ENCODE peak calls at places on chromosomes 12 and 14, in seven cellular contexts. T, K, S, E, P, W and F are unnamed samples.

GRCh38 chr14:27427796-27428195 is 830.0 kb upstream of the NOVA1 start:
- DNase-seq in S (no peak), T (no peak), W (no peak), K (no peak), P (no peak), E (peak; percentile 43), F (no peak)

GRCh38 chr12:47504775-47505446 is 200.9 kb downstream of the RPAP3 start:
- DNase-seq in W (no peak), E (peak; percentile 51), S (no peak), K (no peak), P (peak; percentile 78), T (no peak), F (no peak)

GRCh38 chr12:65822732-65823480 is 1.4 kb upstream of the HMGA2 start:
- DNase-seq in P (peak; percentile 75), K (peak; percentile 69), S (no peak), T (peak; percentile 55), E (peak; percentile 81), W (no peak), F (no peak)

GRCh38 chr12:46915082-46915481 is 89.3 kb upstream of the SLC38A4 start:
- DNase-seq in S (no peak), W (peak; percentile 46), P (peak; percentile 93), E (peak; percentile 71), K (peak; percentile 28), T (no peak), F (no peak)

GRCh38 chr14:46259536-46259935 is 392.0 kb downstream of the RPL10L start:
- DNase-seq in E (no peak), T (no peak), K (no peak), P (no peak), S (no peak), W (no peak), F (no peak)

GRCh38 chr14:65318636-65319506 is 93.7 kb upstream of the FUT8 start:
- DNase-seq in E (no peak), T (no peak), P (no peak), W (no peak), K (no peak), S (no peak), F (no peak)

GRCh38 chr12:30622509-30622908 is 73.2 kb downstream of the IPO8 start:
- DNase-seq in K (no peak), E (peak; percentile 62), S (no peak), P (peak; percentile 61), W (no peak), T (no peak), F (no peak)

GRCh38 chr14:75542585-75543091 is 20.4 kb downstream of the BATF start:
- DNase-seq in W (no peak), S (peak; percentile 53), E (peak; percentile 85), P (no peak), T (no peak), K (peak; percentile 45), F (peak; percentile 78)

GRCh38 chr12:80763874-80764273 is 47.2 kb downstream of the MYF5 start:
- DNase-seq in P (peak; percentile 27), S (no peak), E (peak; percentile 73), W (no peak), K (no peak), T (peak; percentile 15), F (no peak)

GRCh38 chr12:45585522-45586230 is 143.8 kb upstream of the ARID2 start:
- DNase-seq in W (no peak), P (no peak), T (no peak), E (no peak), K (no peak), S (no peak), F (peak; percentile 66)

GRCh38 chr12:6074394-6074793 is 50.1 kb downstream of the VWF start:
- DNase-seq in W (no peak), T (no peak), K (no peak), P (no peak), E (no peak), S (no peak), F (no peak)

GRCh38 chr14:91140672-91141071 is 26.8 kb downstream of the DGLUCY start:
- DNase-seq in T (no peak), K (peak; percentile 50), W (no peak), S (no peak), P (no peak), E (peak; percentile 41), F (no peak)

GRCh38 chr14:105177082-105177481 is 4.0 kb downstream of the NUDT14 start:
- DNase-seq in K (no peak), P (no peak), W (no peak), E (no peak), T (no peak), S (no peak), F (no peak)

GRCh38 chr14:89372156-89372555 is 44.9 kb downstream of the FOXN3 start:
- DNase-seq in S (no peak), E (no peak), P (peak; percentile 35), T (no peak), W (no peak), K (no peak), F (no peak)

GRCh38 chr12:3658327-3659163 is 94.4 kb downstream of the CRACR2A start:
- DNase-seq in T (peak; percentile 53), W (no peak), E (peak; percentile 57), K (peak; percentile 57), S (no peak), P (peak; percentile 2), F (no peak)

GRCh38 chr12:116919247-116919671 is 8.5 kb downstream of the FBXW8 start:
- DNase-seq in W (no peak), S (no peak), P (no peak), T (no peak), K (peak; percentile 63), E (no peak), F (no peak)

GRCh38 chr12:120930032-120930431 is 25.9 kb upstream of the SPPL3 start:
- DNase-seq in E (no peak), W (no peak), P (no peak), T (no peak), S (no peak), K (no peak), F (no peak)

GRCh38 chr14:49057838-49058510 is 528.2 kb downstream of the RPS29 start:
- DNase-seq in E (no peak), P (no peak), T (no peak), S (no peak), W (no peak), K (no peak), F (no peak)

GRCh38 chr12:105233045-105233905 is 2.7 kb downstream of the APPL2 start:
- DNase-seq in W (no peak), P (no peak), E (peak; percentile 35), T (no peak), S (no peak), K (no peak), F (no peak)

GRCh38 chr12:102913453-102914226 is 3.4 kb downstream of the PAH start:
- DNase-seq in T (no peak), K (no peak), W (no peak), S (no peak), E (no peak), P (no peak), F (no peak)

GRCh38 chr12:102918840-102919239 is 1.8 kb upstream of the PAH start:
- DNase-seq in K (no peak), S (no peak), E (no peak), W (no peak), P (no peak), T (no peak), F (no peak)

GRCh38 chr12:102920271-102920670 is 3.2 kb upstream of the PAH start:
- DNase-seq in P (no peak), E (no peak), S (no peak), T (no peak), W (no peak), K (no peak), F (no peak)

GRCh38 chr12:102916252-102917025 is 605 bp downstream of the PAH start:
- DNase-seq in E (no peak), K (no peak), W (no peak), S (no peak), T (no peak), P (no peak), F (no peak)

GRCh38 chr12:102917026-102917787 is at the start of gene PAH:
- DNase-seq in T (no peak), K (peak; percentile 17), W (no peak), P (no peak), S (peak; percentile 0), E (no peak), F (no peak)
- TF ChIP-seq CTCF in T (peak; percentile 34), K (no peak), W (no peak), P (no peak), S (no peak), E (no peak), F (no peak)

DNA sequence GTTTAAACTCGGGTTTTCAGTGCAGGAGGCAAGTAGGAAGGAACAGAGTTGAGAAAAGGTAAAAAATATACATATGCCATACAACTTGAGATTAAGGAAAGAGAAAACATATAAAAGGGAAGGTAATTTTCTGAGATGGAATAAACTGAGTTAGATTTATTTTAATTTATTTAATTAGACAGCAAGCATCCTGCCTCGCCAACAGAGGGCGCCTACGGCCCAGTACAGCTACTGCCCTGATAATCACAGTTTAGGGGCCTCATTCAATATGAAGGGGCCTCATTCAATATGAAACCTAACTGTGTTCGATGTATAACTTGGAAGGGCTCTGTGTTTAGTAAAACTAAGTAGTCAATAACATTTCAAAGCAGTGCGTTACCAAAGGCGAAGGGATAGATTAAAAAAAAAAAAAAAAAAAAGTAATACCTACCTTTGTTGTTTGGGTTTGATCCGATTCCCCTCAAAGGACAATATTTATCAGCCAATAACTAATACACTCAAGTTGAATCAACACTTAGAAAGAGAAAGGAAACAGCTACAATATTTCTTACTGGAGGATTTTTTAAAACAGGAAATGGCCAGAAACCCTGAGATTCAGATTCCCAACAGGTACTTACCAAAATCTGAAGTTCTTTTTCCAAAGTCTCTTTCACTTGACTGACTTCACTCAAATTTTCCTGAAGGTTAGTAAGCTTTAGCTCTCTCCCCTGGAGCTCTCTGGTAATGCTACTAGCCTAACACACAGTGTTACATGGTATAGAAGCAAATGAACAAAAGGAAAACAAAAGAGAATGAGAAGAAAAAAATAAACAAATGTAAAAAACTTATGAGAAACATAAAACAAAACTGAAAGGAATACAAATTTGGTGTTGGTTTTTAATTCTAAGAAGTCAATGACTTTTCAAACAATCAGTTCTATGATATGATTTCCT is 70.0 kb upstream of the VPS33A start:
- DNase-seq in W (no peak), T (peak; percentile 22), P (no peak), K (no peak), E (peak; percentile 52), S (peak; percentile 22), F (no peak)
- TF ChIP-seq CTCF in W (peak; percentile 43), T (peak; percentile 75), P (peak; percentile 85), K (peak; percentile 57), E (peak; percentile 78), S (peak; percentile 66), F (peak; percentile 29)

GRCh38 chr14:70754989-70755388 is 54.3 kb downstream of the MAP3K9 start:
- DNase-seq in K (no peak), W (no peak), E (peak; percentile 2), T (no peak), P (no peak), S (no peak), F (no peak)
- TF ChIP-seq CTCF in K (no peak), W (no peak), E (no peak), T (no peak), P (no peak), S (no peak), F (no peak)

DNA sequence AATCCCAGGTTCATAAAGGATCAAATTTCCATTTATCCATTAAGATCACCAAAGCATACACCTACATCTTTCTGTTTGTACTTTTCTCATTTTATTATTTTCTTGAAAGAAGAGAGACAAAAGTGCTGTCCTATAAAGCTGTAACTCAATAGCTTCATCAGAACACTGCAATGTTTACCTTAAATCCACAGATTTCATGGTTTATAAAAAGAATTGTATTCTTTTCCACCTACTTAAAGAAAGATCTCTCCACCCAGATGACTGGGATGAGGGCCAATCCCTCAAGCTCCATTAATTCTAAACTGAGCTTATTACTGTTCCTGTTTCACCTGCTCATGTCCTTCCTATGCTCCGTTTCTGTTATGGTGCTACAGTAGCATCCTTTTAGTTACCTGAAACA is 470.6 kb downstream of the BCAT1 start:
- DNase-seq in S (no peak), P (no peak), E (no peak), T (no peak), W (no peak), K (no peak), F (no peak)
- TF ChIP-seq CTCF in S (no peak), P (no peak), E (no peak), T (no peak), W (no peak), K (no peak), F (no peak)